ENCODE peak calls at places on chromosomes 6 and 20, in eight cellular contexts. U is T-helper 17 cell, T is nephron progenitor cell, D is lower leg skin, L is thoracic aorta, X is brain microvascular endothelial cell, J is skeletal muscle cell, H is ecto neural progenitor cell. A is an unnamed sample.

GRCh38 chr6:7196019-7196402 is 88.2 kb downstream of the RREB1 start:
- DNase-seq in L (no peak), T (no peak), X (no peak), D (peak), U (no peak), H (no peak), J (no peak), A (no peak)

GRCh38 chr6:70310063-70310694 is 7.3 kb upstream of the COL9A1 start:
- DNase-seq in D (no peak), U (no peak), H (no peak), T (no peak), L (no peak), J (peak), X (peak), A (no peak)

GRCh38 chr6:54516331-54516730 is 208.1 kb downstream of the TINAG start:
- DNase-seq in X (no peak), L (no peak), T (no peak), H (no peak), J (no peak), U (no peak), D (no peak), A (no peak)

GRCh38 chr20:2820084-2820895 is 4.1 kb downstream of the TMEM239 start:
- DNase-seq in X (peak), T (peak), H (no peak), J (peak), U (no peak), L (no peak), D (peak), A (no peak)

GRCh38 chr6:163543311-163543710 is 128.8 kb downstream of the QKI start:
- DNase-seq in X (no peak), J (no peak), D (no peak), L (no peak), H (no peak), T (no peak), U (no peak), A (no peak)

GRCh38 chr20:7912551-7912950 is 27.7 kb downstream of the HAO1 start:
- DNase-seq in X (no peak), U (no peak), L (no peak), H (no peak), J (no peak), T (no peak), D (no peak), A (no peak)

GRCh38 chr6:110446405-110446804 is 30.0 kb downstream of the SLC22A16 start:
- DNase-seq in U (no peak), D (no peak), J (no peak), T (no peak), X (no peak), L (no peak), H (no peak), A (no peak)

GRCh38 chr6:85044336-85044735 is 279.9 kb upstream of the TBX18 start:
- DNase-seq in T (no peak), X (no peak), J (no peak), L (no peak), H (no peak), U (no peak), D (no peak), A (no peak)

GRCh38 chr6:142489722-142490610 is 188.2 kb downstream of the ADGRG6 start:
- DNase-seq in H (no peak), J (no peak), D (no peak), T (no peak), L (no peak), U (no peak), X (no peak), A (no peak)

GRCh38 chr20:37457928-37458327 is 63.1 kb upstream of the NNAT start:
- DNase-seq in T (no peak), J (no peak), L (no peak), D (no peak), U (no peak), H (no peak), X (no peak), A (no peak)

GRCh38 chr6:1379026-1379809 is 10.2 kb upstream of the FOXF2 start:
- DNase-seq in T (no peak), J (no peak), U (no peak), X (no peak), H (no peak), D (no peak), L (no peak), A (peak)

GRCh38 chr6:126664271-126664670 is 324.4 kb downstream of the CENPW start:
- DNase-seq in U (no peak), T (no peak), X (no peak), J (peak), H (no peak), D (no peak), L (no peak), A (no peak)

GRCh38 chr20:56503911-56504310 is 20.6 kb upstream of the FAM209A start:
- DNase-seq in T (no peak), L (no peak), X (no peak), U (no peak), H (no peak), J (no peak), D (peak), A (no peak)

GRCh38 chr6:215335-216034 is 76.8 kb upstream of the DUSP22 start:
- DNase-seq in U (no peak), L (no peak), T (no peak), X (no peak), H (no peak), J (no peak), D (peak), A (no peak)

GRCh38 chr20:63737940-63738686 is 1.5 kb upstream of the SLC2A4RG start:
- DNase-seq in X (no peak), J (no peak), H (no peak), D (peak), U (peak), T (no peak), L (no peak), A (peak)

GRCh38 chr6:168452685-168453377 is 11.8 kb downstream of the SMOC2 start:
- DNase-seq in T (no peak), J (no peak), D (peak), U (no peak), L (no peak), X (no peak), H (no peak), A (no peak)

GRCh38 chr6:70241991-70242420 is 60.9 kb downstream of the COL9A1 start:
- DNase-seq in D (no peak), X (no peak), J (no peak), H (no peak), L (no peak), T (no peak), U (no peak), A (no peak)